ENCODE peak calls at places on chromosomes 3 and 15, in seven cellular contexts. B, D, J, S, K, E and F are unnamed samples. For H3K4me1, the result is how much of the 10 kb centered on the place peaks cover.

GRCh38 chr3:124657138-124657537 is 73.1 kb upstream of the UMPS start:
- DNase-seq in K (no peak), E (no peak), S (no peak), B (no peak), J (no peak), D (no peak), F (no peak)

GRCh38 chr15:69223083-69223813 is 62.8 kb downstream of the GLCE start:
- DNase-seq in D (no peak), K (no peak), B (no peak), S (no peak), J (no peak), E (no peak), F (no peak)

GRCh38 chr3:59540241-59540640 is 490.4 kb upstream of the CFAP20DC start:
- DNase-seq in K (no peak), J (no peak), S (no peak), D (no peak), E (no peak), B (no peak), F (no peak)

GRCh38 chr3:151011427-151011826 is 38.9 kb upstream of the CLRN1 start:
- DNase-seq in K (no peak), D (no peak), J (no peak), S (no peak), E (no peak), B (no peak), F (no peak)

GRCh38 chr3:160444411-160444810 is 5.2 kb downstream of the TRIM59 start:
- DNase-seq in J (no peak), S (no peak), B (peak), K (peak), E (no peak), D (no peak), F (no peak)

GRCh38 chr3:126679318-126679751 is 24.4 kb upstream of the TXNRD3 start:
- DNase-seq in B (peak), D (peak), E (peak), S (peak), J (peak), K (peak), F (peak)

GRCh38 chr15:81098349-81098748 is 35.7 kb upstream of the CFAP161 start:
- DNase-seq in J (no peak), E (peak), S (no peak), B (no peak), D (no peak), K (no peak), F (no peak)

GRCh38 chr15:94240486-94240885 is 9.1 kb downstream of the MCTP2 start:
- DNase-seq in J (no peak), D (no peak), E (no peak), S (no peak), B (no peak), K (no peak), F (no peak)

GRCh38 chr3:87446849-87447387 is 170.5 kb upstream of the POU1F1 start:
- DNase-seq in D (no peak), K (no peak), E (no peak), S (no peak), B (no peak), J (no peak), F (peak)

GRCh38 chr3:153463895-153464294 is 301.9 kb downstream of the RAP2B start:
- DNase-seq in E (no peak), J (no peak), S (peak), B (no peak), D (no peak), K (no peak), F (no peak)

DNA sequence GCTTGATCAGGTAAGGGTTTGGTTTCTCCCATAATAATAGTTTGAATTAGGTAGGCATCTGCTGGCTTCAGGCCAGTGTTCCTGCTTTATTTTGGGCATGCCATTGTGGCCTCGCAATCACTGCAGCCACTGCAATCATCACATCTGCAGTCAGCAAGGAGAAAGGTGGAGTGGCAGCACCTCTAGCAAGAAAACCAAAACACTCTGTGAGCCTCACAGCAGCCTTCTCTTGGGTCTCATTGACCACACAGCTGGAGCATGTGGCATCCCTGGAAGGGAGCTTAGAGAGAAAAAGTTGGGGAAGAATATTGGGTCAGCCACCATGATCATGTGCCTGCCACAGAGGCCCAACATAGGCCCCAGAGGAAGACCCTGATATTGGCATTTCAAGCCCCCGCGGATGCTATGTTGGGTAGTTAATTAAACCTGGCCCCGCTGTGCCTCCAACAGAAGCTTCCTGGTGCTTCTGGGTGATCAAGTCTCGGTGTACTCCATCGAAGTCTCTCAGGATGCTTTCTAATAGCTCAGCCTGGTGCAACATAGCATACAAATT is 158.0 kb upstream of the UBE2E1 start:
- DNase-seq in K (no peak), D (no peak), S (no peak), E (no peak), J (no peak), B (no peak), F (no peak)
- H3K4me1 ChIP-seq in K (under half), D (under half), S (under half), E (under half), J (under half), B (under half), F (under half)

DNA sequence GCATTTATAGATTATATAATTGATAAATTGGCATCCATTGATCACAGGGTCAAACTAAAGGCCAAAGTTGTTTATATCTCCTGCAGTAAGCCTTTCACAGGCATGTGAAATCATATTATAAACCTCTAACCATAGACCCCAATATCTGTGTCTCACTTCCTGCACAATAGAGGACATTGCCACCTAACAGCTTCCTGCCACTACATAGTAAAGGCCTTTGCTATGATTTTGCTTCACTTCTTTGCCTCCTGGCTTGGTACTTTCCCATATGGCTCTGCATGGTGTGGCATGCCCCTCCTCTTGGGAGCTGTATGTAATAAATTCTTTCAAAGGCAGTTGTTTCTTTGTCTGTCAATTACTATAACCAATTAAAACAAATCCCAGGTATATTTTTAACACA is 20.4 kb downstream of the ZNF662 start:
- DNase-seq in B (no peak), S (no peak), J (no peak), D (no peak), E (no peak), K (no peak), F (no peak)
- TF ChIP-seq YY1 in B (no peak), S (no peak), J (no peak), D (no peak), E (no peak), K (no peak), F (no peak)

DNA sequence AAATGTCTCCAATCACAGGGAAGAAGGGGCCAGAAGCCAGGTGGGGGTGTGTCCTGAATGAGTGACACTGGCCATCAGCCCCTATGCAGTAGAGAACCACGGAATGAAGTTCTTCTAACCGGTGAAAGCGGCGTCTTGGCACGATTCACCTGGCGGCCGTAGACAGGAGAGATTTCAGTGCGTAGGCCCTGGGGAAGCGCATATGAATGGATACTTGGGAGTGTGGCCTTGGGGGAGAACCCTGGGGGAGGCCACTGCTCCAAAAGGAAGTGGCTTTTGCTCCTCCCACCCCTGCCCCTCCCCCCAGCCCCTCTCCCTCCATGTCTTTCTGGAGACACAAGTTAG is 43.6 kb downstream of the RBPMS2 start:
- DNase-seq in D (no peak), B (no peak), S (no peak), E (peak), K (no peak), J (no peak), F (no peak)
- H3K4me1 ChIP-seq in D (under half), B (under half), S (under half), E (under half), K (under half), J (under half), F (under half)

GRCh38 chr3:64150527-64151238 is 74.6 kb downstream of the PRICKLE2 start:
- DNase-seq in J (peak), D (no peak), K (no peak), B (peak), S (no peak), E (no peak), F (no peak)

GRCh38 chr3:64147211-64147610 is 78.1 kb downstream of the PRICKLE2 start:
- DNase-seq in K (no peak), B (no peak), J (no peak), S (no peak), D (no peak), E (no peak), F (no peak)

GRCh38 chr3:64149886-64150285 is 75.4 kb downstream of the PRICKLE2 start:
- DNase-seq in D (no peak), E (no peak), B (no peak), S (no peak), J (no peak), K (no peak), F (no peak)

GRCh38 chr3:64151335-64151871 is 73.9 kb downstream of the PRICKLE2 start:
- DNase-seq in K (no peak), E (no peak), B (no peak), D (no peak), J (no peak), S (no peak), F (no peak)

DNA sequence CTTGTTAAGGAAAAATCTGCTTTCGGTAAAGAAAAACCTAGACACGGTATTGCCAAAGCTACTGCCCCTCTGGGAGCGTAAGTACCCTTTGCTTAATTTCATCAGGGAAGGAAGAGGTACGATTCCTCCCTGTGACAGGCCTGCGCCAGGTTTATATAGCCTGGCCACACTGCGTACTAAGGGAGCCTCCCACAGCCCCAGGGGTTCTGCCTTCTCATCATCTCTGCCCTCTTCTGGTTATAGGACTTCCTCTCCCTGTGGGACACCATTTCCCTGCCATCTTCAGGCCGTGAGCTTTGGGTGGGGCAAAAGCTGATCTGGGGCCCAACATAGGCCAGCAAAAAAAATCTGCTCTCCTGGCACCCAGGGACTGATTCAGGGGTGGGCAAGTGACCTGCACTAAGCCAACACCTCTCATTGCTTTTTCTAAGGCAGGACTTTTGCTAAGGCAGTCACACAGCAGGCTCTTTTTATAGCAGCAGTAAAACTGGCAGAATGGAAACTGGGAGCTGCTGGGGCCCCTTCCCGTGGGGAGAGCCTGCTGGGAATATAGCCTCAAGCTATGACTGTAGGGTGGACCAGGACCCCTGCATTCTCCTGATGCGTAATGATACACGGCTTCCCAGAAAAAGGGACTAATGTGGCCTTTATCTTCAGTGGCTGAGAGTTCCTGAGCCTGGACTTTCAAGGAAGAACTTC is 76.2 kb downstream of the PRICKLE2 start:
- DNase-seq in D (no peak), S (no peak), J (no peak), E (no peak), K (no peak), B (no peak), F (no peak)
- TF ChIP-seq YY1 in D (no peak), S (no peak), J (no peak), E (no peak), K (no peak), B (no peak), F (no peak)

DNA sequence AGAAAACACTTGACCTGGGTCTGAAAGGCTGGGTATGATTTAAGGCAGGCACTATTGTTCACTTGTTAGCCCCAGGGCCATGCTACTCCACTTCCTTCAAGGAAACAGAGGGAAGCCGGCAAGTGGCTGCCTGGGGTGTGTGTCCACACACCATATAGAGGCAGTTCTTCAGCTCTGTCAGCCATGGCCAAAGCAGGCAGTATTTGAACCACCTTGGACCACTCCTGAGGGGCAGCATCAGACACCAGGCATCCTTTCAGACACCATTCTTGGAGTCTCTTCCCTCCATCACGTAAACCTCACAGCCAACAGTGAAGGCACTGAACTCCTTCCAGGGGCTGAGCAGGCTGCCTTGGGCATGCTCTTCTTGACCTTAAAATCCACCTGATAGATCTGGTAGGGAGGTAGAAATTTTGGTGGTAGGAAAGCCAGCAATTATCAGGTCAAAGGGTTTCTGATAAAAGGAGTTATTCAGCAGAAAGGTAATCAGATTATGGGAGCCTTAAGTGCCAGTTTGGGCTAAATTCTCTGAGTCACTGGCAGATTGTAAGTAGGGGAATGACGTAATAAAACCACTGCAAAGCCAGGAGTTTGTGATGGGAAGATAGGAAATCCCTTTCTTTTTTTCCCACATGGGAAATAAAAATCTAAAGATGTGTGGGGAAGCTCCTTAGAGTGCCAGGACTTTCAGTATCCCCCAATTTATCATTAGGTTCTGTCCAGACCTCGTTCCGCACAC is 20.2 kb downstream of the TGFBR2 start:
- DNase-seq in B (no peak), E (no peak), D (peak), J (no peak), S (no peak), K (no peak), F (no peak)
- H3K4me1 ChIP-seq in B (under half), E (under half), D (half or more), J (half or more), S (under half), K (under half), F (under half)

GRCh38 chr15:27817258-27817657 is 281.9 kb downstream of the OCA2 start:
- DNase-seq in E (no peak), K (no peak), J (no peak), D (no peak), B (no peak), S (no peak), F (no peak)

GRCh38 chr15:27820722-27821121 is 278.4 kb downstream of the OCA2 start:
- DNase-seq in B (no peak), D (no peak), K (no peak), E (no peak), J (no peak), S (no peak), F (no peak)

GRCh38 chr15:27821273-27821672 is 277.8 kb downstream of the OCA2 start:
- DNase-seq in D (no peak), S (no peak), B (no peak), K (no peak), E (no peak), J (no peak), F (no peak)

GRCh38 chr15:27816790-27817189 is 282.3 kb downstream of the OCA2 start:
- DNase-seq in D (no peak), B (no peak), E (no peak), K (no peak), S (no peak), J (no peak), F (no peak)

GRCh38 chr15:27820232-27820631 is 278.9 kb downstream of the OCA2 start:
- DNase-seq in K (no peak), E (no peak), S (no peak), B (no peak), D (no peak), J (no peak), F (no peak)
- TF ChIP-seq YY1 in K (no peak), E (no peak), S (no peak), B (no peak), D (no peak), J (no peak), F (no peak)

GRCh38 chr3:184176377-184177330 is 2.0 kb downstream of the AP2M1 start:
- DNase-seq in B (peak), K (peak), J (peak), D (peak), E (peak), S (no peak), F (peak)

GRCh38 chr3:184175506-184175905 is 851 bp downstream of the AP2M1 start:
- DNase-seq in D (no peak), S (no peak), E (no peak), B (no peak), K (no peak), J (no peak), F (no peak)

GRCh38 chr3:184174646-184175492 is at the start of gene AP2M1:
- DNase-seq in D (peak), S (peak), J (peak), B (peak), K (peak), E (peak), F (peak)

GRCh38 chr3:184177331-184177731 is 2.7 kb downstream of the AP2M1 start:
- DNase-seq in J (no peak), S (no peak), K (no peak), E (no peak), B (no peak), D (no peak), F (no peak)

DNA sequence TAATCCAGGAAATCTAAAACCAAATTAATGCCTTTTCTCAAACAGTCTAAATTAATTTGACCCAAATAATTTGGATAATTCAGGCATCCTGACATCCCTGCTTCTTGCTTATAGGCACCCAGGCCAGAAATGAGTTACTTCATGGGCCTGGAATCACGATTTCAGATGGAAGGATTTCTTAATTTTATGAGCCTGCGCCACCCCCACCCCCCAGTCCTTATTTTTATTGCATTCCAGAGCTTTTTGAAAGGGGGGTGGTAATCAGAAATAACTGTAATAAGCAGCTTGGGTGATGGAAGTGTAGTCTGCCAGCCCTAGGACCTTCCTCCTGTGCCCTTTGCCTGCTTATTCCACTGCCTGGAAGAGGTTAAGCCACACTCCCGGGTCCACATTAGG is 1.3 kb downstream of the AP2M1 start:
- DNase-seq in K (no peak), B (no peak), E (no peak), J (no peak), S (no peak), D (no peak), F (no peak)
- H3K4me1 ChIP-seq in K (under half), B (under half), E (under half), J (under half), S (under half), D (under half), F (under half)

GRCh38 chr3:175404667-175405066 is 545.5 kb downstream of the NAALADL2 start:
- DNase-seq in D (no peak), E (no peak), S (no peak), B (no peak), K (no peak), J (no peak), F (no peak)
- TF ChIP-seq YY1 in D (no peak), E (no peak), S (no peak), B (no peak), K (no peak), J (no peak), F (no peak)

GRCh38 chr3:13069495-13069894 is 3.7 kb downstream of the IQSEC1 start:
- DNase-seq in D (no peak), J (no peak), E (no peak), S (peak), K (no peak), B (no peak), F (no peak)
- H3K4me1 ChIP-seq in D (under half), J (under half), E (under half), S (half or more), K (under half), B (half or more), F (under half)